ENCODE peak calls at places on chromosomes 5 and 9, in five cellular contexts. T is bronchial epithelial cell, Q is HCT116, K is WTC11, A is progenitor cell of endocrine pancreas. Y is an unnamed sample.

GRCh38 chr9:69933445-69933844 is 110.2 kb upstream of the MAMDC2 start:
- DNase-seq in T (no peak), Q (no peak), K (no peak), A (no peak), Y (no peak)

GRCh38 chr5:141821430-141821925 is 56.7 kb downstream of the PCDH1 start:
- DNase-seq in T (peak), Q (peak), K (no peak), A (no peak), Y (no peak)

GRCh38 chr5:74112372-74112875 is 486.4 kb downstream of the ARHGEF28 start:
- DNase-seq in T (no peak), Q (no peak), K (no peak), A (no peak), Y (no peak)

GRCh38 chr9:119368681-119369581 is at the start of gene BRINP1:
- DNase-seq in T (no peak), Q (no peak), K (peak), A (peak), Y (peak)

GRCh38 chr5:138482645-138483044 is 17.4 kb downstream of the EGR1 start:
- DNase-seq in T (peak), Q (no peak), K (no peak), A (no peak), Y (no peak)

GRCh38 chr9:114345493-114346065 is 15.9 kb downstream of the ORM2 start:
- DNase-seq in T (no peak), Q (no peak), K (no peak), A (no peak), Y (no peak)

GRCh38 chr9:127942152-127943010 is 4.7 kb upstream of the DPM2 start:
- DNase-seq in T (no peak), Q (no peak), K (peak), A (peak), Y (peak)

GRCh38 chr5:83552275-83552674 is 80.7 kb downstream of the VCAN start:
- DNase-seq in T (peak), Q (no peak), K (no peak), A (no peak), Y (no peak)

GRCh38 chr5:117095803-117096332 is 521.2 kb upstream of the SEMA6A start:
- DNase-seq in T (no peak), Q (no peak), K (no peak), A (no peak), Y (no peak)
- TF ChIP-seq CTCF in T (no peak), Q (no peak), K (no peak), A (no peak), Y (no peak)

GRCh38 chr5:132653716-132654115 is 4.3 kb upstream of the IL13 start:
- DNase-seq in T (no peak), Q (no peak), K (no peak), A (no peak), Y (no peak)

GRCh38 chr5:132658383-132659302 is 670 bp downstream of the IL13 start:
- DNase-seq in T (no peak), Q (no peak), K (no peak), A (no peak), Y (no peak)

GRCh38 chr5:132656774-132657355 is 1.1 kb upstream of the IL13 start:
- DNase-seq in T (no peak), Q (no peak), K (no peak), A (no peak), Y (no peak)

GRCh38 chr5:132657676-132658382 is at the start of gene IL13:
- DNase-seq in T (no peak), Q (no peak), K (no peak), A (no peak), Y (no peak)

GRCh38 chr5:132655821-132656773 is 1.9 kb upstream of the IL13 start:
- DNase-seq in T (no peak), Q (no peak), K (peak), A (no peak), Y (no peak)
- TF ChIP-seq CTCF in T (peak), Q (no peak), K (no peak), A (no peak), Y (no peak)

GRCh38 chr9:35835216-35835604 is 6.2 kb downstream of the TMEM8B start:
- DNase-seq in T (no peak), Q (no peak), K (peak), A (no peak), Y (no peak)
- TF ChIP-seq CTCF in T (peak), Q (peak), K (peak), A (peak), Y (no peak)

GRCh38 chr5:174581483-174581882 is 142.9 kb upstream of the MSX2 start:
- DNase-seq in T (no peak), Q (no peak), K (peak), A (no peak), Y (peak)
- TF ChIP-seq CTCF in T (peak), Q (peak), K (peak), A (peak), Y (peak)

GRCh38 chr5:81837667-81838306 is 86.9 kb upstream of the SSBP2 start:
- DNase-seq in T (no peak), Q (no peak), K (no peak), A (no peak), Y (no peak)

GRCh38 chr5:81834021-81834660 is 83.2 kb upstream of the SSBP2 start:
- DNase-seq in T (no peak), Q (no peak), K (no peak), A (no peak), Y (no peak)

GRCh38 chr5:81842795-81843377 is 92.0 kb upstream of the SSBP2 start:
- DNase-seq in T (peak), Q (no peak), K (no peak), A (no peak), Y (no peak)

GRCh38 chr5:81835813-81836458 is 85.0 kb upstream of the SSBP2 start:
- DNase-seq in T (no peak), Q (no peak), K (no peak), A (no peak), Y (no peak)

GRCh38 chr5:81838307-81838906 is 87.5 kb upstream of the SSBP2 start:
- DNase-seq in T (peak), Q (peak), K (no peak), A (no peak), Y (no peak)
- TF ChIP-seq CTCF in T (peak), Q (peak), K (peak), A (peak), Y (peak)

GRCh38 chr9:79257215-79257614 is 314.6 kb upstream of the TLE4 start:
- DNase-seq in T (no peak), Q (no peak), K (peak), A (no peak), Y (peak)
- TF ChIP-seq CTCF in T (no peak), Q (no peak), K (no peak), A (no peak), Y (no peak)

GRCh38 chr5:163773181-163773580 is 267.8 kb downstream of the MAT2B start:
- DNase-seq in T (no peak), Q (no peak), K (no peak), A (no peak), Y (no peak)
- TF ChIP-seq CTCF in T (no peak), Q (no peak), K (no peak), A (no peak), Y (no peak)

GRCh38 chr5:39417979-39418378 is 6.8 kb downstream of the DAB2 start:
- DNase-seq in T (no peak), Q (no peak), K (no peak), A (no peak), Y (no peak)

GRCh38 chr5:39422886-39423285 is 1.9 kb downstream of the DAB2 start:
- DNase-seq in T (no peak), Q (no peak), K (no peak), A (no peak), Y (no peak)

GRCh38 chr5:39419830-39420229 is 5.0 kb downstream of the DAB2 start:
- DNase-seq in T (no peak), Q (no peak), K (no peak), A (no peak), Y (no peak)

GRCh38 chr5:39422036-39422606 is 2.7 kb downstream of the DAB2 start:
- DNase-seq in T (peak), Q (no peak), K (no peak), A (no peak), Y (no peak)

GRCh38 chr5:39420482-39421145 is 4.2 kb downstream of the DAB2 start:
- DNase-seq in T (no peak), Q (no peak), K (no peak), A (no peak), Y (peak)
- TF ChIP-seq CTCF in T (no peak), Q (no peak), K (no peak), A (no peak), Y (no peak)

GRCh38 chr5:40879163-40879942 is 29.9 kb upstream of the C7 start:
- DNase-seq in T (peak), Q (peak), K (no peak), A (no peak), Y (no peak)
- TF ChIP-seq CTCF in T (peak), Q (peak), K (peak), A (peak), Y (peak)

DNA sequence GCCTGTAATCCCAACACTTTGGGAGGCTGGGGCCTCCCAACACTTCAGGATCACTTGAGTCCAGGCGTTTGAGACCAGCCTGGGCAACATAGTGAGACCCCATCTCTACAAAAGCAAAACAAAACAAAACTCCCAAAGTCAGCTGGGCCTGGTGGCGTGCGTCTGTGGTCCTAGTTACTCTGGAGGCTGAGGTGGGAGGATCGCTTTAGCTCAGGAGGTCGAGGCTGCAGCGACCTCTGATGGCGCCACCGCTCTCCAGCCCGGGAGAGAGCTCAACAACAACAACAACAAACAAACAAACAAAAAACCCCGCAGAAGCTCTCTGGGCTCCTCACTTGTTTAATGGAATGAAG is 528 bp downstream of the ACOT12 start:
- DNase-seq in T (no peak), Q (no peak), K (no peak), A (no peak), Y (no peak)
- TF ChIP-seq CTCF in T (no peak), Q (no peak), K (no peak), A (no peak), Y (no peak)

Y was measured in endothelial cell.